ENCODE peak calls at places on chromosomes 4 and X, in five cellular contexts. K, H, B, G and L are unnamed samples.

GRCh38 chr4:11427201-11427996 is 1.3 kb downstream of the HS3ST1 start:
- DNase-seq in K (peak), G (peak), H (no peak), B (no peak), L (peak)

GRCh38 chr4:59381591-59381990 is 1818.5 kb upstream of the ADGRL3 start:
- DNase-seq in B (no peak), G (no peak), H (no peak), K (no peak), L (no peak)

GRCh38 chr4:140807491-140808257 is 51.5 kb upstream of the TBC1D9 start:
- DNase-seq in G (no peak), K (no peak), B (no peak), H (no peak), L (no peak)

GRCh38 chrX:40908026-40908425 is 172.7 kb upstream of the MED14 start:
- DNase-seq in K (no peak), B (no peak), G (no peak), H (no peak), L (no peak)

GRCh38 chrX:69152398-69152797 is 12.9 kb downstream of the PJA1 start:
- DNase-seq in G (no peak), H (no peak), B (no peak), K (no peak), L (peak)

GRCh38 chr4:170662250-170662649 is 572.5 kb upstream of the AADAT start:
- DNase-seq in H (no peak), B (no peak), K (no peak), G (no peak), L (peak)

GRCh38 chrX:47574096-47574553 is 8.1 kb upstream of the TIMP1 start:
- DNase-seq in B (no peak), G (peak), K (no peak), H (no peak), L (peak)

GRCh38 chr4:38664704-38665401 is 854 bp downstream of the KLF3 start:
- DNase-seq in B (peak), G (peak), H (no peak), K (peak), L (peak)

GRCh38 chr4:7985072-7985471 is 45.4 kb upstream of the AFAP1 start:
- DNase-seq in H (no peak), G (no peak), B (no peak), K (no peak), L (no peak)

GRCh38 chr4:169102011-169102410 is 92.0 kb upstream of the CBR4 start:
- DNase-seq in B (no peak), K (no peak), H (no peak), G (no peak), L (no peak)

GRCh38 chrX:105653891-105654290 is 168.4 kb upstream of the NRK start:
- DNase-seq in G (no peak), K (no peak), B (no peak), H (no peak), L (no peak)

GRCh38 chr4:40592034-40592433 is 37.6 kb downstream of the RBM47 start:
- DNase-seq in B (no peak), H (no peak), K (no peak), G (no peak), L (no peak)